ENCODE peak calls at places on chromosome 11, in four cellular contexts. One of them, this sample, is unnamed.

GRCh38 chr11:115184901-115185300 is 319.3 kb downstream of the CADM1 start:
- DNase-seq in H9: no peak
- DNase-seq in tibial artery: no peak
- DNase-seq in uterus: no peak
- DNase-seq in this sample: no peak

GRCh38 chr11:69836401-69836800 is 17.2 kb upstream of the FGF3 start:
- DNase-seq in H9: no peak
- DNase-seq in tibial artery: no peak
- DNase-seq in uterus: no peak
- DNase-seq in this sample: no peak

GRCh38 chr11:67252831-67253239 is 13.4 kb upstream of the GRK2 start:
- DNase-seq in H9: no peak
- DNase-seq in tibial artery: no peak
- DNase-seq in uterus: no peak
- DNase-seq in this sample: no peak

GRCh38 chr11:31995525-31996123 is 95.2 kb upstream of the RCN1 start:
- DNase-seq in H9: no peak
- DNase-seq in tibial artery: no peak
- DNase-seq in uterus: no peak
- DNase-seq in this sample: no peak

GRCh38 chr11:13261600-13262061 is 16.0 kb upstream of the BMAL1 start:
- DNase-seq in H9: no peak
- DNase-seq in tibial artery: no peak
- DNase-seq in uterus: peak; percentile 32
- DNase-seq in this sample: no peak

GRCh38 chr11:1208361-1209261 is 14.3 kb upstream of the MUC5B start:
- DNase-seq in H9: peak; percentile 19
- DNase-seq in tibial artery: no peak
- DNase-seq in uterus: no peak
- DNase-seq in this sample: no peak

GRCh38 chr11:88051386-88051785 is 123.9 kb downstream of the RAB38 start:
- DNase-seq in H9: no peak
- DNase-seq in tibial artery: no peak
- DNase-seq in uterus: no peak
- DNase-seq in this sample: no peak

GRCh38 chr11:103618532-103618931 is 417.9 kb upstream of the DDI1 start:
- DNase-seq in H9: no peak
- DNase-seq in tibial artery: no peak
- DNase-seq in uterus: no peak
- DNase-seq in this sample: no peak

GRCh38 chr11:109808569-109808968 is 284.6 kb upstream of the ZC3H12C start:
- DNase-seq in H9: no peak
- DNase-seq in tibial artery: no peak
- DNase-seq in uterus: no peak
- DNase-seq in this sample: no peak

GRCh38 chr11:75759832-75760231 is 8.7 kb upstream of the DGAT2 start:
- DNase-seq in H9: no peak
- DNase-seq in tibial artery: no peak
- DNase-seq in uterus: no peak
- DNase-seq in this sample: no peak

GRCh38 chr11:9616858-9617257 is 43.4 kb downstream of the WEE1 start:
- DNase-seq in H9: no peak
- DNase-seq in tibial artery: no peak
- DNase-seq in uterus: no peak
- DNase-seq in this sample: no peak

GRCh38 chr11:43825217-43825816 is 55.3 kb upstream of the ALKBH3 start:
- DNase-seq in H9: no peak
- DNase-seq in tibial artery: no peak
- DNase-seq in uterus: no peak
- DNase-seq in this sample: no peak

GRCh38 chr11:130428271-130428670 is at the start of gene ADAMTS8:
- DNase-seq in H9: no peak
- DNase-seq in tibial artery: no peak
- DNase-seq in uterus: no peak
- DNase-seq in this sample: peak; percentile 46

GRCh38 chr11:36510567-36511020 is 522 bp upstream of the TRAF6 start:
- DNase-seq in H9: no peak
- DNase-seq in tibial artery: no peak
- DNase-seq in uterus: no peak
- DNase-seq in this sample: no peak

GRCh38 chr11:44241851-44242250 is 68.1 kb downstream of the ALX4 start:
- DNase-seq in H9: no peak
- DNase-seq in tibial artery: no peak
- DNase-seq in uterus: no peak
- DNase-seq in this sample: no peak

GRCh38 chr11:46505741-46506485 is 87.9 kb downstream of the AMBRA1 start:
- DNase-seq in H9: no peak
- DNase-seq in tibial artery: no peak
- DNase-seq in uterus: no peak
- DNase-seq in this sample: no peak

GRCh38 chr11:109864161-109864661 is 229.0 kb upstream of the ZC3H12C start:
- DNase-seq in H9: no peak
- DNase-seq in tibial artery: no peak
- DNase-seq in uterus: no peak
- DNase-seq in this sample: no peak

GRCh38 chr11:78010755-78011154 is 12.3 kb downstream of the KCTD14 start:
- DNase-seq in H9: no peak
- DNase-seq in tibial artery: no peak
- DNase-seq in uterus: no peak
- DNase-seq in this sample: no peak

GRCh38 chr11:75474240-75474639 is 41.2 kb upstream of the KLHL35 start:
- DNase-seq in H9: no peak
- DNase-seq in tibial artery: no peak
- DNase-seq in uterus: no peak
- DNase-seq in this sample: no peak

GRCh38 chr11:70109006-70109405 is 30.9 kb downstream of the ANO1 start:
- DNase-seq in H9: no peak
- DNase-seq in tibial artery: no peak
- DNase-seq in uterus: no peak
- DNase-seq in this sample: no peak

GRCh38 chr11:123152951-123153350 is 42.1 kb downstream of the CLMP start:
- DNase-seq in H9: no peak
- DNase-seq in tibial artery: no peak
- DNase-seq in uterus: no peak
- DNase-seq in this sample: no peak

GRCh38 chr11:11982975-11983374 is 25.5 kb downstream of the DKK3 start:
- DNase-seq in H9: no peak
- DNase-seq in tibial artery: no peak
- DNase-seq in uterus: no peak
- DNase-seq in this sample: no peak

GRCh38 chr11:18594999-18595749 is 4.4 kb upstream of the MISFA start:
- DNase-seq in H9: no peak
- DNase-seq in tibial artery: no peak
- DNase-seq in uterus: no peak
- DNase-seq in this sample: no peak

GRCh38 chr11:93031386-93031785 is 61.9 kb downstream of the MTNR1B start:
- DNase-seq in H9: peak; percentile 61
- DNase-seq in tibial artery: no peak
- DNase-seq in uterus: no peak
- DNase-seq in this sample: peak; percentile 8

GRCh38 chr11:112744041-112744440 is 217.2 kb upstream of the NCAM1 start:
- DNase-seq in H9: no peak
- DNase-seq in tibial artery: no peak
- DNase-seq in uterus: no peak
- DNase-seq in this sample: no peak

GRCh38 chr11:75268626-75269366 is 28.2 kb downstream of the TPBGL start:
- DNase-seq in H9: no peak
- DNase-seq in tibial artery: no peak
- DNase-seq in uterus: no peak
- DNase-seq in this sample: no peak

GRCh38 chr11:72189448-72190250 is 2.3 kb upstream of the FOLR1 start:
- DNase-seq in H9: no peak
- DNase-seq in tibial artery: no peak
- DNase-seq in uterus: peak; percentile 38
- DNase-seq in this sample: no peak

GRCh38 chr11:84430661-84431060 is 1144.5 kb upstream of the CCDC90B start:
- DNase-seq in H9: peak; percentile 55
- DNase-seq in tibial artery: no peak
- DNase-seq in uterus: no peak
- DNase-seq in this sample: no peak

GRCh38 chr11:13486926-13487660 is 8.7 kb downstream of the PTH start:
- DNase-seq in H9: peak; percentile 93
- DNase-seq in tibial artery: no peak
- DNase-seq in uterus: peak; percentile 23
- DNase-seq in this sample: no peak

GRCh38 chr11:13669544-13670488 is 1.3 kb downstream of the FAR1 start:
- DNase-seq in H9: no peak
- DNase-seq in tibial artery: no peak
- DNase-seq in uterus: no peak
- DNase-seq in this sample: no peak

GRCh38 chr11:1640076-1640946 is 10.7 kb downstream of the KRTAP5-5 start:
- DNase-seq in H9: peak; percentile 79
- DNase-seq in tibial artery: no peak
- DNase-seq in uterus: no peak
- DNase-seq in this sample: no peak

GRCh38 chr11:29214833-29215232 is 802.0 kb downstream of the KCNA4 start:
- DNase-seq in H9: no peak
- DNase-seq in tibial artery: no peak
- DNase-seq in uterus: no peak
- DNase-seq in this sample: no peak

GRCh38 chr11:43632171-43632570 is 48.4 kb upstream of the HSD17B12 start:
- DNase-seq in H9: no peak
- DNase-seq in tibial artery: no peak
- DNase-seq in uterus: no peak
- DNase-seq in this sample: no peak

GRCh38 chr11:75524576-75525432 is 937 bp downstream of the GDPD5 start:
- DNase-seq in H9: peak; percentile 45
- DNase-seq in tibial artery: no peak
- DNase-seq in uterus: no peak
- DNase-seq in this sample: no peak

GRCh38 chr11:99351620-99352019 is 330.9 kb downstream of the CNTN5 start:
- DNase-seq in H9: no peak
- DNase-seq in tibial artery: no peak
- DNase-seq in uterus: no peak
- DNase-seq in this sample: no peak

DNA sequence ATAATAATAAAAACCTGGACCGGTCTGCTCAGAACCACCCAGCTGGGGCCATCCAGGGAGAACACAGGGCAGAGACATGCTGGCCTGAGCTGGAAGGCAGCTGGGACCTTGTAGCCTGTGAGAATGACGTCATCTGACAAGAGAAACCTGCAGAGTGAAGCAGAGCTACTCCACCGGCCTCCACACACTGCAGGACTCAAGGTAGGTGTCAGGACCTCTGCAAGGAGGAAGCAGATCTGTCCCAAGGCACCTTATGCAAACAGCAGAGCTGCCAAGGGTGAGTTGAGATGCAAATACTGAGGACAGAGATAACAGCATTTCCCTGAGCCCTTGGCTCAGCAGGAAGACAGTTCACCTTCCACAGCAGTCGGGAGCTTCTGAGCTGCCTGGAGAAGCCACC is 51.8 kb upstream of the IGSF9B start:
- DNase-seq in H9: no peak
- DNase-seq in tibial artery: no peak
- DNase-seq in uterus: no peak
- DNase-seq in this sample: no peak
- H3K27ac ChIP-seq in H9: no peak overlapping the region
- H3K27ac ChIP-seq in tibial artery: no peak overlapping the region
- H3K27ac ChIP-seq in uterus: no peak overlapping the region
- H3K27ac ChIP-seq in this sample: no peak overlapping the region

DNA sequence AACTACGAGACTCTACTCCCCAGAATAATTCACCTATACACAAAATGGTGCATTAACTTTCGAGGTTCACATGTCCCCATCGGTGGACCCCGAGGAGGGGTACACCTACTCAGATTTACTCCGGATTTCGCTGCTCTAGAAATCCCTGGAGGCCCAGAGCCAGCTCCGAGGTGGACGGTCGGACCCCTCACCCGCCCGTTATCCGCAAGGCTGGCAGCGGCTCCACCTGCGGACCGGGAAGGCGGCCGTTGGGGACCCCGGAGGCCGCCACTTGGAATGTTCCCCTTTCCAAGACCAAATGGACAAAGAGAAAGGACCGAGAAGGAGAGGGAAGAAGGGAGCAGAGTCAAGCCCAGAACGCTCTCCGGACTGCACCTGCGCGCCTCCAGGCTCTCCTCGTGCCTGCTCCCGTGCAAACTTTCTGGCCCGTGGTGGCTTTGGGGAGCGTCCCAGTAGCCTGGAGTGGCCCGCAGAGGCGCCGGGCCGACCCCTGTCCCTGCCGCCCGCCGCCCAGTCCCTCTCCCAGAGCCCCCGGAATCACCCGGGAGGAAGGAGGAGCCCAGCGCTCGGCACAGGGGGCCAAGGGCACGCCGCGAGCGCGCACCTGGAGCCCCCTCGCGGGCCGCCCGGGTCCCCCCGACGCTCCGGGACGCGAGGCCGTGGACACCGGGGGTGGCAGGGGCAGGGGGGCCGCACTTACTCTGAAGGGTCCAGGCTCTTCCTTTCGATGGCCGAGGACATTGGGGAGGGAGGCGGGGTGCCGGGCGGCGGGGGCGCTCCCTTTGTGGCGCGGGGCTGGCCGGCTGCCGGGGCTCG is 23.0 kb downstream of the LMO2 start:
- DNase-seq in H9: peak; percentile 43
- DNase-seq in tibial artery: no peak
- DNase-seq in uterus: no peak
- DNase-seq in this sample: no peak
- H3K27ac ChIP-seq in H9: no peak overlapping the region
- H3K27ac ChIP-seq in tibial artery: peak overlapping the region; percentile 44
- H3K27ac ChIP-seq in uterus: peak overlapping the region; percentile 79
- H3K27ac ChIP-seq in this sample: peak overlapping the region; percentile 90

GRCh38 chr11:86193297-86194095 is 51.1 kb upstream of the EED start:
- DNase-seq in H9: peak; percentile 81
- DNase-seq in tibial artery: peak; percentile 60
- DNase-seq in uterus: peak; percentile 21
- DNase-seq in this sample: no peak
- H3K27ac ChIP-seq in H9: no peak overlapping the region
- H3K27ac ChIP-seq in tibial artery: no peak overlapping the region
- H3K27ac ChIP-seq in uterus: peak overlapping the region; percentile 31
- H3K27ac ChIP-seq in this sample: peak overlapping the region; percentile 18

GRCh38 chr11:76781861-76782500 is 1.2 kb upstream of the TSKU start:
- DNase-seq in H9: no peak
- DNase-seq in tibial artery: no peak
- DNase-seq in uterus: no peak
- DNase-seq in this sample: no peak
- H3K27ac ChIP-seq in H9: no peak overlapping the region
- H3K27ac ChIP-seq in tibial artery: peak overlapping the region; percentile 99
- H3K27ac ChIP-seq in uterus: peak overlapping the region; percentile 93
- H3K27ac ChIP-seq in this sample: no peak overlapping the region